ENCODE peak calls at places on chromosome 16, in five cellular contexts. One of them, this sample, is unnamed.

GRCh38 chr16:28981517-28981916 is 3.3 kb upstream of the LAT start:
- DNase-seq in PC-3: peak
- DNase-seq in progenitor cell of endocrine pancreas: no peak
- DNase-seq in fibroblast of lung: no peak
- DNase-seq in AG04450: no peak
- DNase-seq in this sample: no peak

GRCh38 chr16:30941600-30942420 is 7.1 kb upstream of the ORAI3 start:
- DNase-seq in PC-3: peak
- DNase-seq in fibroblast of lung: peak
- DNase-seq in progenitor cell of endocrine pancreas: peak
- DNase-seq in AG04450: no peak
- DNase-seq in this sample: peak

GRCh38 chr16:49857423-49858181 is 1.7 kb upstream of the ZNF423 start:
- DNase-seq in fibroblast of lung: peak
- DNase-seq in PC-3: peak
- DNase-seq in progenitor cell of endocrine pancreas: peak
- DNase-seq in AG04450: no peak
- DNase-seq in this sample: peak

GRCh38 chr16:23013484-23013883 is 135.8 kb downstream of the USP31 start:
- DNase-seq in PC-3: peak
- DNase-seq in progenitor cell of endocrine pancreas: no peak
- DNase-seq in fibroblast of lung: no peak
- DNase-seq in AG04450: no peak
- DNase-seq in this sample: no peak

GRCh38 chr16:86088287-86088686 is 189.3 kb downstream of the IRF8 start:
- DNase-seq in PC-3: no peak
- DNase-seq in fibroblast of lung: no peak
- DNase-seq in AG04450: no peak
- DNase-seq in progenitor cell of endocrine pancreas: no peak
- DNase-seq in this sample: no peak

GRCh38 chr16:30896890-30897730 is 696 bp downstream of the CTF1 start:
- DNase-seq in fibroblast of lung: peak
- DNase-seq in progenitor cell of endocrine pancreas: peak
- DNase-seq in AG04450: peak
- DNase-seq in PC-3: peak
- DNase-seq in this sample: peak

GRCh38 chr16:88287219-88287618 is 95.5 kb upstream of the ZNF469 start:
- DNase-seq in fibroblast of lung: peak
- DNase-seq in PC-3: peak
- DNase-seq in progenitor cell of endocrine pancreas: no peak
- DNase-seq in AG04450: no peak
- DNase-seq in this sample: no peak

GRCh38 chr16:17364319-17365210 is 106.2 kb downstream of the XYLT1 start:
- DNase-seq in progenitor cell of endocrine pancreas: no peak
- DNase-seq in AG04450: peak
- DNase-seq in fibroblast of lung: peak
- DNase-seq in PC-3: no peak
- DNase-seq in this sample: peak

GRCh38 chr16:87033021-87033471 is 284.1 kb downstream of the C16orf95 start:
- DNase-seq in fibroblast of lung: no peak
- DNase-seq in PC-3: no peak
- DNase-seq in AG04450: no peak
- DNase-seq in progenitor cell of endocrine pancreas: no peak
- DNase-seq in this sample: no peak

GRCh38 chr16:66520406-66521194 is 29.3 kb downstream of the TK2 start:
- DNase-seq in fibroblast of lung: no peak
- DNase-seq in progenitor cell of endocrine pancreas: no peak
- DNase-seq in PC-3: no peak
- DNase-seq in AG04450: no peak
- DNase-seq in this sample: no peak

GRCh38 chr16:54284931-54285413 is 1.6 kb downstream of the IRX3 start:
- DNase-seq in PC-3: no peak
- DNase-seq in progenitor cell of endocrine pancreas: peak
- DNase-seq in AG04450: no peak
- DNase-seq in fibroblast of lung: no peak
- DNase-seq in this sample: peak

GRCh38 chr16:17520567-17520966 is 49.8 kb upstream of the XYLT1 start:
- DNase-seq in progenitor cell of endocrine pancreas: no peak
- DNase-seq in fibroblast of lung: peak
- DNase-seq in PC-3: no peak
- DNase-seq in AG04450: no peak
- DNase-seq in this sample: no peak

GRCh38 chr16:30867747-30868146 is 26.1 kb downstream of the BCL7C start:
- DNase-seq in AG04450: no peak
- DNase-seq in PC-3: peak
- DNase-seq in fibroblast of lung: peak
- DNase-seq in progenitor cell of endocrine pancreas: no peak
- DNase-seq in this sample: no peak

GRCh38 chr16:4648917-4649316 is 24.3 kb downstream of the MGRN1 start:
- DNase-seq in PC-3: no peak
- DNase-seq in fibroblast of lung: no peak
- DNase-seq in AG04450: no peak
- DNase-seq in progenitor cell of endocrine pancreas: no peak
- DNase-seq in this sample: no peak

GRCh38 chr16:3115011-3115410 is 2.6 kb downstream of the ZNF205 start:
- DNase-seq in fibroblast of lung: no peak
- DNase-seq in PC-3: no peak
- DNase-seq in progenitor cell of endocrine pancreas: no peak
- DNase-seq in AG04450: no peak
- DNase-seq in this sample: no peak

GRCh38 chr16:54422569-54422978 is 136.0 kb upstream of the IRX3 start:
- DNase-seq in progenitor cell of endocrine pancreas: no peak
- DNase-seq in fibroblast of lung: no peak
- DNase-seq in AG04450: no peak
- DNase-seq in PC-3: no peak
- DNase-seq in this sample: peak

GRCh38 chr16:56894331-56894917 is 29.4 kb downstream of the SLC12A3 start:
- DNase-seq in fibroblast of lung: no peak
- DNase-seq in progenitor cell of endocrine pancreas: no peak
- DNase-seq in PC-3: no peak
- DNase-seq in AG04450: no peak
- DNase-seq in this sample: no peak

GRCh38 chr16:2874584-2875362 is 8.2 kb upstream of the FLYWCH2 start:
- DNase-seq in PC-3: peak
- DNase-seq in fibroblast of lung: peak
- DNase-seq in progenitor cell of endocrine pancreas: peak
- DNase-seq in AG04450: no peak
- DNase-seq in this sample: peak

GRCh38 chr16:3045758-3046505 is 429 bp upstream of the MMP25 start:
- DNase-seq in AG04450: no peak
- DNase-seq in progenitor cell of endocrine pancreas: no peak
- DNase-seq in fibroblast of lung: no peak
- DNase-seq in PC-3: no peak
- DNase-seq in this sample: no peak

GRCh38 chr16:71383054-71383773 is 24.7 kb downstream of the CALB2 start:
- DNase-seq in fibroblast of lung: no peak
- DNase-seq in progenitor cell of endocrine pancreas: no peak
- DNase-seq in PC-3: peak
- DNase-seq in AG04450: no peak
- DNase-seq in this sample: peak

GRCh38 chr16:27759301-27759871 is 209.4 kb downstream of the KATNIP start:
- DNase-seq in progenitor cell of endocrine pancreas: no peak
- DNase-seq in PC-3: peak
- DNase-seq in AG04450: no peak
- DNase-seq in fibroblast of lung: peak
- DNase-seq in this sample: peak

GRCh38 chr16:19861069-19861468 is 23.6 kb downstream of the GPRC5B start:
- DNase-seq in AG04450: no peak
- DNase-seq in fibroblast of lung: no peak
- DNase-seq in progenitor cell of endocrine pancreas: no peak
- DNase-seq in PC-3: no peak
- DNase-seq in this sample: no peak

GRCh38 chr16:19863990-19864389 is 20.7 kb downstream of the GPRC5B start:
- DNase-seq in fibroblast of lung: no peak
- DNase-seq in PC-3: no peak
- DNase-seq in AG04450: no peak
- DNase-seq in progenitor cell of endocrine pancreas: no peak
- DNase-seq in this sample: no peak

GRCh38 chr16:19861811-19862327 is 22.8 kb downstream of the GPRC5B start:
- DNase-seq in progenitor cell of endocrine pancreas: no peak
- DNase-seq in AG04450: no peak
- DNase-seq in PC-3: no peak
- DNase-seq in fibroblast of lung: no peak
- DNase-seq in this sample: no peak

GRCh38 chr16:19868421-19868820 is 16.2 kb downstream of the GPRC5B start:
- DNase-seq in PC-3: no peak
- DNase-seq in AG04450: no peak
- DNase-seq in progenitor cell of endocrine pancreas: no peak
- DNase-seq in fibroblast of lung: no peak
- DNase-seq in this sample: no peak

DNA sequence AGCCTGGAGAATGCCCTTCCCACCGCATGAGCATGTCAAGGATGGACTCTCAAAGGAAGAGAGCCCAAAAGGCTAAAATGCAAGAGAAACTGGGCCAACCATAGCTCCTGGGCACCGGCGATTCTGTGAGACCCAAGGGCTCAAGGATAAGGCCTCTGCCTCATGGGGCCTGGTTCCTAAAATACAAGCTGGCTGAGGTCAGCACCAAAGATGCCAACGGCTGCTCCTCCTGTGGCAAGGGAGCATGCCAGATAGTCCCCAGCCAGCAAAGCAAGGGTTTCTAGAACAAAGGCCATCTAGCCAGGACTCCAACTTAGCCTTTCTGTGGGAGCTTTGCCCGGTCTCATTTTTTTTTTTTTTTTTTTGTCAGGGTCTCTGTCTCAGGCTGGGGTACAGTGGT is 20.1 kb downstream of the GPRC5B start:
- DNase-seq in progenitor cell of endocrine pancreas: no peak
- DNase-seq in PC-3: no peak
- DNase-seq in AG04450: no peak
- DNase-seq in fibroblast of lung: no peak
- DNase-seq in this sample: no peak
- TF ChIP-seq CTCF in progenitor cell of endocrine pancreas: no peak
- TF ChIP-seq CTCF in PC-3: no peak
- TF ChIP-seq CTCF in AG04450: no peak
- TF ChIP-seq CTCF in fibroblast of lung: no peak
- TF ChIP-seq CTCF in this sample: no peak

DNA sequence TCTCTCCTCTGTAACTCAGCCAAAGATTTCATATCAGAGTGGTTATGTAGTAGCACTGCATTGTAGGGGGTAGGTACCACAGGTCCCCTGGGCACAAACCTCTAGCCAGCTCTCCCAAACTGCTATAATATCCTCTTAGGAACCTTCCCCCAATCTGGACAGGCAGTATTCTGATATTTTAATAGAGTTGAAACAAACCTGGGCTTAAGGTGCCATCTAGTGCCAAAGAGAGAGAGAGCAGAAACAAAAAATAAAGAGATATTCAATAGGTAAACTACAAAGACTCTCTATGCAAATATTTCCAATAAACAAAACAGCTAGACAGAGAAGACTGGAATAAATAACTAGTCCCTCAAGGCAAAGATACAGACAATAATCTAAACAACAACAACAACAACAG is 1070.0 kb downstream of the CDH11 start:
- DNase-seq in AG04450: no peak
- DNase-seq in PC-3: peak
- DNase-seq in progenitor cell of endocrine pancreas: no peak
- DNase-seq in fibroblast of lung: peak
- DNase-seq in this sample: peak
- TF ChIP-seq CTCF in AG04450: peak
- TF ChIP-seq CTCF in PC-3: peak
- TF ChIP-seq CTCF in progenitor cell of endocrine pancreas: peak
- TF ChIP-seq CTCF in fibroblast of lung: peak
- TF ChIP-seq CTCF in this sample: peak

GRCh38 chr16:85057212-85057889 is 29.8 kb downstream of the KIAA0513 start:
- DNase-seq in progenitor cell of endocrine pancreas: no peak
- DNase-seq in AG04450: no peak
- DNase-seq in fibroblast of lung: no peak
- DNase-seq in PC-3: peak
- DNase-seq in this sample: no peak
- TF ChIP-seq CTCF in progenitor cell of endocrine pancreas: peak
- TF ChIP-seq CTCF in AG04450: peak
- TF ChIP-seq CTCF in fibroblast of lung: no peak
- TF ChIP-seq CTCF in PC-3: peak
- TF ChIP-seq CTCF in this sample: peak

GRCh38 chr16:78396046-78396445 is 296.6 kb downstream of the WWOX start:
- DNase-seq in progenitor cell of endocrine pancreas: no peak
- DNase-seq in PC-3: peak
- DNase-seq in fibroblast of lung: no peak
- DNase-seq in AG04450: no peak
- DNase-seq in this sample: no peak
- TF ChIP-seq CTCF in progenitor cell of endocrine pancreas: peak
- TF ChIP-seq CTCF in PC-3: peak
- TF ChIP-seq CTCF in fibroblast of lung: peak
- TF ChIP-seq CTCF in AG04450: peak
- TF ChIP-seq CTCF in this sample: peak

GRCh38 chr16:21283521-21284289 is 5.6 kb upstream of the CRYM start:
- DNase-seq in fibroblast of lung: peak
- DNase-seq in progenitor cell of endocrine pancreas: peak
- DNase-seq in PC-3: no peak
- DNase-seq in AG04450: no peak
- DNase-seq in this sample: peak
- TF ChIP-seq CTCF in fibroblast of lung: peak
- TF ChIP-seq CTCF in progenitor cell of endocrine pancreas: peak
- TF ChIP-seq CTCF in PC-3: peak
- TF ChIP-seq CTCF in AG04450: peak
- TF ChIP-seq CTCF in this sample: no peak

GRCh38 chr16:1525871-1526607 is 7.4 kb upstream of the TMEM204 start:
- DNase-seq in progenitor cell of endocrine pancreas: no peak
- DNase-seq in PC-3: no peak
- DNase-seq in fibroblast of lung: no peak
- DNase-seq in AG04450: no peak
- DNase-seq in this sample: no peak
- TF ChIP-seq CTCF in progenitor cell of endocrine pancreas: no peak
- TF ChIP-seq CTCF in PC-3: no peak
- TF ChIP-seq CTCF in fibroblast of lung: no peak
- TF ChIP-seq CTCF in AG04450: no peak
- TF ChIP-seq CTCF in this sample: no peak